ENCODE peak calls at places on chromosome 10, in four cellular contexts. M is IMR-90, B is cardiac muscle cell, J is mucosa of descending colon. W is an unnamed sample.

GRCh38 chr10:28951484-28951883 is 274.2 kb downstream of the BAMBI start:
- DNase-seq in M (no peak), B (no peak), J (no peak), W (no peak)

GRCh38 chr10:60406182-60406581 is 16.5 kb upstream of the ANK3 start:
- DNase-seq in M (no peak), B (no peak), J (no peak), W (no peak)

GRCh38 chr10:50601974-50602373 is 21.8 kb downstream of the SGMS1 start:
- DNase-seq in M (no peak), B (no peak), J (no peak), W (no peak)

GRCh38 chr10:79434816-79435215 is 10.6 kb downstream of the ZCCHC24 start:
- DNase-seq in M (peak; percentile 86), B (peak; percentile 76), J (no peak), W (no peak)

GRCh38 chr10:22442063-22442462 is 96.8 kb downstream of the SPAG6 start:
- DNase-seq in M (no peak), B (no peak), J (no peak), W (no peak)

GRCh38 chr10:7374795-7375194 is 36.0 kb downstream of the SFMBT2 start:
- DNase-seq in M (no peak), B (no peak), J (no peak), W (no peak)

GRCh38 chr10:94521276-94522250 is 24.0 kb upstream of the HELLS start:
- DNase-seq in M (no peak), B (no peak), J (no peak), W (no peak)

GRCh38 chr10:44289125-44289524 is 95.8 kb downstream of the CXCL12 start:
- DNase-seq in M (no peak), B (no peak), J (no peak), W (no peak)

GRCh38 chr10:49620286-49620810 is 6.5 kb downstream of the CHAT start:
- DNase-seq in M (no peak), B (no peak), J (no peak), W (peak; percentile 19)

GRCh38 chr10:102919237-102919959 is 1.3 kb downstream of the CNNM2 start:
- DNase-seq in M (peak; percentile 25), B (peak; percentile 11), J (peak; percentile 56), W (peak; percentile 50)

GRCh38 chr10:32180354-32181280 is 124.4 kb upstream of the KIF5B start:
- DNase-seq in M (no peak), B (no peak), J (no peak), W (no peak)

GRCh38 chr10:90745565-90745964 is 112.3 kb downstream of the HTR7 start:
- DNase-seq in M (no peak), B (peak; percentile 10), J (no peak), W (no peak)

GRCh38 chr10:123774075-123774742 is 108.1 kb downstream of the GPR26 start:
- DNase-seq in M (no peak), B (no peak), J (peak; percentile 34), W (no peak)

GRCh38 chr10:94131885-94132284 is 138.2 kb downstream of the PLCE1 start:
- DNase-seq in M (peak; percentile 72), B (peak; percentile 69), J (no peak), W (no peak)

GRCh38 chr10:68987611-68988010 is 992 bp upstream of the KIFBP start:
- DNase-seq in M (no peak), B (no peak), J (no peak), W (no peak)

GRCh38 chr10:83612050-83612449 is 527.3 kb upstream of the GHITM start:
- DNase-seq in M (peak; percentile 50), B (peak; percentile 23), J (no peak), W (no peak)

GRCh38 chr10:26805567-26806245 is 55.1 kb downstream of the ABI1 start:
- DNase-seq in M (peak; percentile 77), B (no peak), J (no peak), W (no peak)

GRCh38 chr10:127470911-127471310 is 78.2 kb upstream of the NPS start:
- DNase-seq in M (no peak), B (no peak), J (no peak), W (no peak)

GRCh38 chr10:55491712-55492111 is 690.7 kb upstream of the PCDH15 start:
- DNase-seq in M (no peak), B (no peak), J (no peak), W (no peak)

GRCh38 chr10:66591865-66592264 is 334.0 kb upstream of the LRRTM3 start:
- DNase-seq in M (peak; percentile 41), B (no peak), J (no peak), W (no peak)

GRCh38 chr10:15859865-15860691 is at the start of gene MINDY3:
- DNase-seq in M (peak; percentile 74), B (peak; percentile 83), J (peak; percentile 87), W (peak; percentile 92)

GRCh38 chr10:11162828-11163599 is 145.3 kb downstream of the CELF2 start:
- DNase-seq in M (no peak), B (no peak), J (peak; percentile 47), W (peak; percentile 88)

GRCh38 chr10:50653142-50653541 is 29.4 kb upstream of the SGMS1 start:
- DNase-seq in M (peak; percentile 47), B (peak; percentile 58), J (no peak), W (peak; percentile 32)

GRCh38 chr10:114550756-114551290 is 107.3 kb downstream of the ABLIM1 start:
- DNase-seq in M (peak; percentile 47), B (peak; percentile 55), J (no peak), W (no peak)

GRCh38 chr10:86646933-86647332 is 7.4 kb upstream of the OPN4 start:
- DNase-seq in M (no peak), B (no peak), J (no peak), W (peak; percentile 13)

GRCh38 chr10:32142646-32143045 is 86.4 kb upstream of the KIF5B start:
- DNase-seq in M (peak; percentile 63), B (no peak), J (no peak), W (no peak)

GRCh38 chr10:22531008-22531407 is 183.4 kb downstream of the PIP4K2A start:
- DNase-seq in M (no peak), B (no peak), J (no peak), W (no peak)

GRCh38 chr10:121891103-121891502 is 36.7 kb downstream of the ATE1 start:
- DNase-seq in M (no peak), B (no peak), J (no peak), W (no peak)

GRCh38 chr10:132784582-132785432 is 1.1 kb downstream of the NKX6-2 start:
- DNase-seq in M (no peak), B (peak; percentile 6), J (no peak), W (no peak)

GRCh38 chr10:132787253-132788179 is 1.6 kb upstream of the NKX6-2 start:
- DNase-seq in M (no peak), B (no peak), J (peak; percentile 58), W (no peak)

GRCh38 chr10:132785433-132786278 is at the start of gene NKX6-2:
- DNase-seq in M (no peak), B (peak; percentile 13), J (no peak), W (no peak)

GRCh38 chr10:132786529-132787252 is 744 bp upstream of the NKX6-2 start:
- DNase-seq in M (no peak), B (no peak), J (no peak), W (no peak)

GRCh38 chr10:132786279-132786528 is 257 bp upstream of the NKX6-2 start:
- DNase-seq in M (no peak), B (no peak), J (no peak), W (no peak)
- H3K4me3 ChIP-seq in M (no peak overlapping the region), B (peak overlapping the region; percentile 22), J (no peak overlapping the region), W (no peak overlapping the region)

DNA sequence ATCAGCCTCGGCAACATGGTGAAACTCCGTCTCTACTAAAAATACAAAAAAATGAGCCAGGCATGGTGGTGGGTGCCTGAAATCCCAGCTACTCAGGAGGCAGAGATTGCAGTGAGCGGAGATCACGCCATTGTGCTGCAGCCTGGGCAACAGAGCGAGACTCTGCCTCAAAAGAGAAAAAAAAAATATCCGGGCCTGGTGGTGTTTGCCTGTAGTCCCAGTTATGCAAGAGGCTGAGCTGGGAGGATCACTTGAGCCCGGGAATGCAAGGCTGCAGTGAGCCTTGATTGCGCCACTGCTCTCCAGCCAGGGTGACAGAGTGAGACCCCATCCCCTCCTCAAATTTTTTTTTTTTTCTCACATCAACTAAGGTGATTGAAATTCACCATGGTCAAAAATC is 42.8 kb downstream of the CDC123 start:
- DNase-seq in M (no peak), B (no peak), J (no peak), W (no peak)
- H3K4me3 ChIP-seq in M (no peak overlapping the region), B (no peak overlapping the region), J (no peak overlapping the region), W (no peak overlapping the region)

GRCh38 chr10:99845837-99846382 is 63.5 kb downstream of the ABCC2 start:
- DNase-seq in M (peak; percentile 94), B (peak; percentile 97), J (peak; percentile 39), W (peak; percentile 55)
- H3K4me3 ChIP-seq in M (no peak overlapping the region), B (no peak overlapping the region), J (no peak overlapping the region), W (no peak overlapping the region)

GRCh38 chr10:57988964-57989363 is 278.7 kb downstream of the IPMK start:
- DNase-seq in M (no peak), B (no peak), J (no peak), W (no peak)

GRCh38 chr10:57992321-57993077 is 275.2 kb downstream of the IPMK start:
- DNase-seq in M (peak; percentile 19), B (no peak), J (no peak), W (no peak)

GRCh38 chr10:57996536-57996935 is 271.2 kb downstream of the IPMK start:
- DNase-seq in M (no peak), B (no peak), J (no peak), W (no peak)

GRCh38 chr10:57993302-57993701 is 274.4 kb downstream of the IPMK start:
- DNase-seq in M (no peak), B (no peak), J (no peak), W (no peak)
- H3K4me3 ChIP-seq in M (no peak overlapping the region), B (no peak overlapping the region), J (no peak overlapping the region), W (no peak overlapping the region)

DNA sequence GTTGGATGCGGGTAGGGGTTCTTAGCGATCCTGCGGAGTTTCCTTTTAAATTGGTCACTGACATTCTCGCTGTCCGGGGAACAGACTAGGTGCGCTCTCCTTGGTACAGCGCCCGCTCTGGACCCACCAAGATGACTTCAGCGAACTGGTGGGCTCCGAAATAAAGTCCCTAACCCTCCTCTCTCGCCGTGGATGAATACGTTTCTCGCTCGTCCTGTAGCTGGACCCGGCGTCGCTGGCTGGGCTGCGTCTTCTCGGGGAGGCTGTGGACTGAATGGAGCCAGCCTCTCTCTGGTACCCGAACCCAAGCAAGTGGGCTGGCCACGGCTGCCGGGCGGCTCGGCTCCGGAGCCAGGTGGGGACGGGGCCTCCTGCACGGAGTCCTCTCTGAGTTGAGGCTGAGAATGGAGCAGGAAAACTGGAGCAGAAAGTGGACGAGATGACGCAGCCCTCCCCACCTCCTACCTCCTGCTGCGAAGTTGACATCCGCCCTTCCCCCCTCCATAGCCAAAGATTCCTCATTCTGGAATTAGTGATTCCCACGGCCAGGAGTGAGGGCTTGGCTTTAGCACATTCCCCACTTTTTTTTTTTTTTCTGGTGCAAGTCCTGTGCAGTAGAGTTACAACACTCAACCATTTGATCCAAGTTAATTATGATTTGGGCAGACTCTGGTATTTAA is 1.5 kb downstream of the UNC5B start:
- DNase-seq in M (peak; percentile 80), B (peak; percentile 94), J (no peak), W (no peak)
- H3K4me3 ChIP-seq in M (peak overlapping the region; percentile 63), B (peak overlapping the region; percentile 96), J (peak overlapping the region; percentile 46), W (no peak overlapping the region)